ENCODE peak calls at places on chromosomes 11 and 22, in six cellular contexts. One of them, this sample, is unnamed.

GRCh38 chr11:45647786-45648185 is 17.6 kb downstream of the CHST1 start:
- DNase-seq in cardiac fibroblast: no peak
- DNase-seq in CD8-positive, alpha-beta memory T cell: peak; percentile 29
- DNase-seq in right lobe of liver: no peak
- DNase-seq in body of pancreas: no peak
- DNase-seq in AG04449: no peak
- DNase-seq in this sample: no peak

GRCh38 chr11:112470355-112470754 is 209.7 kb upstream of the PLET1 start:
- DNase-seq in right lobe of liver: no peak
- DNase-seq in body of pancreas: no peak
- DNase-seq in AG04449: no peak
- DNase-seq in CD8-positive, alpha-beta memory T cell: no peak
- DNase-seq in cardiac fibroblast: no peak
- DNase-seq in this sample: no peak

GRCh38 chr22:47065756-47066615 is 303.5 kb downstream of the TBC1D22A start:
- DNase-seq in body of pancreas: peak; percentile 7
- DNase-seq in AG04449: no peak
- DNase-seq in right lobe of liver: no peak
- DNase-seq in cardiac fibroblast: peak; percentile 89
- DNase-seq in CD8-positive, alpha-beta memory T cell: no peak
- DNase-seq in this sample: no peak

GRCh38 chr11:131043251-131043650 is 127.0 kb upstream of the SNX19 start:
- DNase-seq in right lobe of liver: no peak
- DNase-seq in cardiac fibroblast: no peak
- DNase-seq in body of pancreas: no peak
- DNase-seq in AG04449: no peak
- DNase-seq in CD8-positive, alpha-beta memory T cell: no peak
- DNase-seq in this sample: no peak

GRCh38 chr11:65645710-65646109 is 7.8 kb downstream of the SIPA1 start:
- DNase-seq in right lobe of liver: no peak
- DNase-seq in AG04449: no peak
- DNase-seq in body of pancreas: no peak
- DNase-seq in cardiac fibroblast: peak; percentile 14
- DNase-seq in CD8-positive, alpha-beta memory T cell: no peak
- DNase-seq in this sample: no peak

GRCh38 chr11:97883086-97883485 is 1137.7 kb upstream of the CNTN5 start:
- DNase-seq in body of pancreas: no peak
- DNase-seq in right lobe of liver: no peak
- DNase-seq in AG04449: no peak
- DNase-seq in cardiac fibroblast: peak; percentile 51
- DNase-seq in CD8-positive, alpha-beta memory T cell: no peak
- DNase-seq in this sample: no peak

GRCh38 chr11:44936527-44936926 is 14.2 kb downstream of the TP53I11 start:
- DNase-seq in right lobe of liver: peak; percentile 77
- DNase-seq in CD8-positive, alpha-beta memory T cell: peak; percentile 85
- DNase-seq in cardiac fibroblast: peak; percentile 86
- DNase-seq in body of pancreas: peak; percentile 88
- DNase-seq in AG04449: peak; percentile 12
- DNase-seq in this sample: no peak

GRCh38 chr11:125448136-125448535 is 47.9 kb downstream of the FEZ1 start:
- DNase-seq in cardiac fibroblast: peak; percentile 34
- DNase-seq in CD8-positive, alpha-beta memory T cell: no peak
- DNase-seq in right lobe of liver: no peak
- DNase-seq in body of pancreas: no peak
- DNase-seq in AG04449: no peak
- DNase-seq in this sample: no peak

GRCh38 chr11:75031224-75031753 is 42.6 kb downstream of the NEU3 start:
- DNase-seq in AG04449: peak; percentile 53
- DNase-seq in cardiac fibroblast: peak; percentile 87
- DNase-seq in right lobe of liver: peak; percentile 35
- DNase-seq in body of pancreas: no peak
- DNase-seq in CD8-positive, alpha-beta memory T cell: no peak
- DNase-seq in this sample: peak; percentile 64

GRCh38 chr11:88103337-88104206 is 71.7 kb downstream of the RAB38 start:
- DNase-seq in cardiac fibroblast: peak; percentile 73
- DNase-seq in CD8-positive, alpha-beta memory T cell: peak; percentile 47
- DNase-seq in right lobe of liver: peak; percentile 19
- DNase-seq in AG04449: peak; percentile 1
- DNase-seq in body of pancreas: peak; percentile 52
- DNase-seq in this sample: peak; percentile 35

GRCh38 chr11:12216542-12217422 is 106.4 kb downstream of the MICAL2 start:
- DNase-seq in body of pancreas: peak; percentile 45
- DNase-seq in AG04449: no peak
- DNase-seq in CD8-positive, alpha-beta memory T cell: no peak
- DNase-seq in cardiac fibroblast: peak; percentile 79
- DNase-seq in right lobe of liver: no peak
- DNase-seq in this sample: no peak

GRCh38 chr11:6203327-6203726 is 2.0 kb upstream of the C11orf42 start:
- DNase-seq in cardiac fibroblast: no peak
- DNase-seq in AG04449: no peak
- DNase-seq in CD8-positive, alpha-beta memory T cell: no peak
- DNase-seq in body of pancreas: no peak
- DNase-seq in right lobe of liver: no peak
- DNase-seq in this sample: no peak

GRCh38 chr22:23763579-23764331 is 965 bp downstream of the C22orf15 start:
- DNase-seq in body of pancreas: no peak
- DNase-seq in CD8-positive, alpha-beta memory T cell: peak; percentile 67
- DNase-seq in cardiac fibroblast: no peak
- DNase-seq in AG04449: no peak
- DNase-seq in right lobe of liver: no peak
- DNase-seq in this sample: no peak

GRCh38 chr22:43392385-43392989 is 19.3 kb upstream of the MPPED1 start:
- DNase-seq in CD8-positive, alpha-beta memory T cell: no peak
- DNase-seq in body of pancreas: no peak
- DNase-seq in cardiac fibroblast: no peak
- DNase-seq in AG04449: no peak
- DNase-seq in right lobe of liver: no peak
- DNase-seq in this sample: no peak

GRCh38 chr22:45842141-45842831 is 134.7 kb downstream of the WNT7B start:
- DNase-seq in right lobe of liver: no peak
- DNase-seq in CD8-positive, alpha-beta memory T cell: no peak
- DNase-seq in AG04449: peak; percentile 44
- DNase-seq in body of pancreas: no peak
- DNase-seq in cardiac fibroblast: peak; percentile 35
- DNase-seq in this sample: peak; percentile 27

DNA sequence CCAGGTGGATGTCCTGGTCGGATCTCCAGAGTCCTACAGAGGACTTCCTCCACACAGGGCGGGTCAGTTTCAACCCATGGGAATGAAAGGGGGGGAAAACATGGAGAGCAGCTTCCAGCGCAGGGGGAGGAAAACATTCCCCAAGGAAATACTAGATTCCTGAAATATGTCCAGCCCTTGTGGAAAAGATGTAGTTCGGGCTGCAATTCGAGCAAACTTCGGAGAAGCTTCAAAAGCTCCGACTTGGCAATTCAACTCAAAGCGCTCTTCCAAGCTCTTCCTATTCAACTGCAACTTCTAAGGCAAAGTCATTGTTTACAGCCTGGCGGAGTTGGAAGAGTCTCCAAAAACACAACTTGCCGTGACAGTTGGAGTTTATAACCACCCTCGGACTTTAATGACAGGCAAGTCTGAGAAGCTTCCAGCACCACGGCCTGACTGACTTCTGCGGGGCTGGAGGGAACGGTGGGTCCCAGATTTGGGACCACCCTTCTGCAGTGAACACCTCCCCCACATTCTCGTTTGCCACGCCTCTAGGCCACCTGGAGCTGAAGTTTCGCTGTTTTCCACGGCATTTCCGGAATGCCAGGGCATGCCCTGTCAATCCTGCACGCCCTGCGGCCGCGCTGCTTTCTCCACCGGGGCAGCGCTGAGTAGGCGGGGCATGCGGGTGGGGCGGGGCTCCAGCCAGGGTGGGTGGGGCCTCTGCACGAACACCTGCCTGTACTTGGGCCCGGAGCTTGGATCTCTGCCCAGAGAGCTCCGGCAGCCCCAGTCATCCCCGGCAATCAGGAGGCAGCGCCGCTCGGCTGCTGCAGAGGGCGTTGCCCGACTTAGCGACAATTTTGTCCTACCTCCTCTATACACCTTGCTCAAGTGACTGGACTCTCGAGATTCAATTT is 49.0 kb upstream of the BIRC3 start:
- DNase-seq in AG04449: no peak
- DNase-seq in CD8-positive, alpha-beta memory T cell: peak; percentile 88
- DNase-seq in right lobe of liver: peak; percentile 92
- DNase-seq in cardiac fibroblast: peak; percentile 72
- DNase-seq in body of pancreas: peak; percentile 95
- DNase-seq in this sample: no peak
- H3K4me3 ChIP-seq in AG04449: peak overlapping the region; percentile 29
- H3K4me3 ChIP-seq in CD8-positive, alpha-beta memory T cell: peak overlapping the region; percentile 74
- H3K4me3 ChIP-seq in right lobe of liver: peak overlapping the region; percentile 31
- H3K4me3 ChIP-seq in cardiac fibroblast: peak overlapping the region; percentile 46
- H3K4me3 ChIP-seq in body of pancreas: no peak overlapping the region
- H3K4me3 ChIP-seq in this sample: peak overlapping the region; percentile 32

GRCh38 chr11:73312036-73312435 is 4.0 kb downstream of the ARHGEF17 start:
- DNase-seq in body of pancreas: no peak
- DNase-seq in AG04449: no peak
- DNase-seq in right lobe of liver: no peak
- DNase-seq in CD8-positive, alpha-beta memory T cell: no peak
- DNase-seq in cardiac fibroblast: no peak
- DNase-seq in this sample: no peak
- H3K4me3 ChIP-seq in body of pancreas: no peak overlapping the region
- H3K4me3 ChIP-seq in AG04449: peak overlapping the region; percentile 81
- H3K4me3 ChIP-seq in right lobe of liver: peak overlapping the region; percentile 15
- H3K4me3 ChIP-seq in CD8-positive, alpha-beta memory T cell: no peak overlapping the region
- H3K4me3 ChIP-seq in cardiac fibroblast: peak overlapping the region; percentile 44
- H3K4me3 ChIP-seq in this sample: peak overlapping the region; percentile 48

GRCh38 chr11:107017433-107018227 is 646 bp downstream of the GUCY1A2 start:
- DNase-seq in body of pancreas: peak; percentile 46
- DNase-seq in CD8-positive, alpha-beta memory T cell: peak; percentile 41
- DNase-seq in right lobe of liver: peak; percentile 36
- DNase-seq in AG04449: no peak
- DNase-seq in cardiac fibroblast: peak; percentile 51
- DNase-seq in this sample: no peak
- H3K4me3 ChIP-seq in body of pancreas: no peak overlapping the region
- H3K4me3 ChIP-seq in CD8-positive, alpha-beta memory T cell: no peak overlapping the region
- H3K4me3 ChIP-seq in right lobe of liver: peak overlapping the region; percentile 29
- H3K4me3 ChIP-seq in AG04449: peak overlapping the region; percentile 61
- H3K4me3 ChIP-seq in cardiac fibroblast: peak overlapping the region; percentile 43
- H3K4me3 ChIP-seq in this sample: peak overlapping the region; percentile 51

GRCh38 chr11:59758638-59759037 is 3.5 kb downstream of the STX3 start:
- DNase-seq in right lobe of liver: no peak
- DNase-seq in cardiac fibroblast: no peak
- DNase-seq in AG04449: no peak
- DNase-seq in body of pancreas: no peak
- DNase-seq in CD8-positive, alpha-beta memory T cell: no peak
- DNase-seq in this sample: no peak

GRCh38 chr11:59756496-59756840 is 1.3 kb downstream of the STX3 start:
- DNase-seq in AG04449: no peak
- DNase-seq in body of pancreas: no peak
- DNase-seq in cardiac fibroblast: no peak
- DNase-seq in right lobe of liver: no peak
- DNase-seq in CD8-positive, alpha-beta memory T cell: no peak
- DNase-seq in this sample: no peak

GRCh38 chr11:59754859-59755700 is at the start of gene STX3:
- DNase-seq in body of pancreas: peak; percentile 77
- DNase-seq in right lobe of liver: peak; percentile 81
- DNase-seq in AG04449: no peak
- DNase-seq in CD8-positive, alpha-beta memory T cell: peak; percentile 78
- DNase-seq in cardiac fibroblast: peak; percentile 75
- DNase-seq in this sample: no peak

GRCh38 chr11:59755701-59756495 is 722 bp downstream of the STX3 start:
- DNase-seq in right lobe of liver: peak; percentile 88
- DNase-seq in body of pancreas: peak; percentile 80
- DNase-seq in AG04449: no peak
- DNase-seq in CD8-positive, alpha-beta memory T cell: peak; percentile 71
- DNase-seq in cardiac fibroblast: peak; percentile 81
- DNase-seq in this sample: peak; percentile 61

GRCh38 chr11:59756845-59757244 is 1.7 kb downstream of the STX3 start:
- DNase-seq in AG04449: no peak
- DNase-seq in right lobe of liver: no peak
- DNase-seq in body of pancreas: peak; percentile 45
- DNase-seq in cardiac fibroblast: no peak
- DNase-seq in CD8-positive, alpha-beta memory T cell: no peak
- DNase-seq in this sample: no peak
- H3K4me3 ChIP-seq in AG04449: no peak overlapping the region
- H3K4me3 ChIP-seq in right lobe of liver: no peak overlapping the region
- H3K4me3 ChIP-seq in body of pancreas: no peak overlapping the region
- H3K4me3 ChIP-seq in cardiac fibroblast: peak overlapping the region; percentile 94
- H3K4me3 ChIP-seq in CD8-positive, alpha-beta memory T cell: no peak overlapping the region
- H3K4me3 ChIP-seq in this sample: peak overlapping the region; percentile 74

DNA sequence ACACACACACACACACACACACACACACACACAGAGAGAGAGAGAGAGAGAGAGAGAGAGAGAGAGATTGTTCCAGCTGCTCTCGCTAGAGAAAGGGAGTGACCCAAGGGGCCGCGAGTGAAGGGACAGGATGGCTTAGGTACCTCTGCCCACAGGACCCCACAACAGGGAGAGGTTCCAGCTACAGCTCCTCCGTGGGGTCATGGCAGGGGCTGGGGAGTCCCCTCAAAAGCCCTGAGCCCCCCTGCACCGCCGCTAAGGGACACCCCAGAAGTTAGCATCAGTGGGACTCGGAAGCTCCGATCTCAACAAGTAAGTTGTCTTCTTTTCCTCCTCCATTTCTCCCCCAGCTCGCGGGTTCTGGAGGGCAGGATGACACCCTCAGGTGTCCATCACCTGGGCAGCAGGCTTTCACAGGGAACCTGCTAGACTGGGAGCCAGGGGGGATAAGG is 280 bp downstream of the KCNJ5 start:
- DNase-seq in CD8-positive, alpha-beta memory T cell: no peak
- DNase-seq in AG04449: no peak
- DNase-seq in right lobe of liver: no peak
- DNase-seq in body of pancreas: no peak
- DNase-seq in cardiac fibroblast: no peak
- DNase-seq in this sample: no peak
- H3K4me3 ChIP-seq in CD8-positive, alpha-beta memory T cell: no peak overlapping the region
- H3K4me3 ChIP-seq in AG04449: no peak overlapping the region
- H3K4me3 ChIP-seq in right lobe of liver: no peak overlapping the region
- H3K4me3 ChIP-seq in body of pancreas: no peak overlapping the region
- H3K4me3 ChIP-seq in cardiac fibroblast: peak overlapping the region; percentile 52
- H3K4me3 ChIP-seq in this sample: no peak overlapping the region

This sample was measured in retinal pigment epithelial cell.